ENCODE peak calls at places on chromosomes 4 and X, in five cellular contexts. O, P, L, N and F are unnamed samples.

GRCh38 chr4:121034010-121034409 is 38.3 kb downstream of the NDNF start:
- DNase-seq in N (no peak), O (no peak), P (no peak), L (no peak), F (peak)

GRCh38 chrX:118025193-118025592 is 91.4 kb downstream of the KLHL13 start:
- DNase-seq in P (no peak), O (no peak), N (no peak), L (no peak), F (no peak)

GRCh38 chrX:44299177-44299576 is 44.3 kb downstream of the EFHC2 start:
- DNase-seq in N (no peak), L (no peak), P (no peak), O (no peak), F (no peak)

GRCh38 chrX:41670108-41670507 is 18.7 kb upstream of the GPR34 start:
- DNase-seq in O (no peak), L (no peak), N (no peak), P (no peak), F (peak)

GRCh38 chr4:76374744-76375143 is 46.2 kb downstream of the CCDC158 start:
- DNase-seq in N (no peak), P (no peak), L (no peak), O (no peak), F (no peak)

GRCh38 chr4:94583938-94584641 is 132.3 kb downstream of the PDLIM5 start:
- DNase-seq in N (no peak), L (no peak), P (no peak), O (no peak), F (no peak)

GRCh38 chrX:120672389-120672788 is 42.5 kb upstream of the C1GALT1C1 start:
- DNase-seq in L (peak), O (no peak), N (peak), P (peak), F (peak)

GRCh38 chrX:120477453-120477852 is 8.4 kb upstream of the LAMP2 start:
- DNase-seq in O (no peak), L (no peak), P (no peak), N (no peak), F (no peak)

GRCh38 chrX:70452143-70452733 is 7.6 kb downstream of the DLG3 start:
- DNase-seq in O (peak), P (peak), L (peak), N (no peak), F (peak)

GRCh38 chr4:24794916-24795665 is at the start of gene SOD3:
- DNase-seq in O (peak), N (peak), L (peak), P (peak), F (peak)

GRCh38 chrX:17584248-17584681 is 153.0 kb upstream of the SCML1 start:
- DNase-seq in O (no peak), N (no peak), P (no peak), L (no peak), F (peak)

GRCh38 chrX:67114635-67115034 is 429.2 kb upstream of the AR start:
- DNase-seq in O (no peak), L (no peak), P (no peak), N (no peak), F (no peak)

GRCh38 chr4:149980941-149981340 is 97.3 kb upstream of the DCLK2 start:
- DNase-seq in L (peak), P (peak), N (no peak), O (no peak), F (peak)

GRCh38 chrX:21408324-21408723 is 34.1 kb downstream of the CNKSR2 start:
- DNase-seq in O (no peak), N (no peak), P (no peak), L (no peak), F (peak)

GRCh38 chr4:100842856-100843255 is 325.0 kb upstream of the EMCN start:
- DNase-seq in P (no peak), L (no peak), O (no peak), N (no peak), F (no peak)

GRCh38 chrX:19003756-19004155 is 19.8 kb upstream of the PHKA2 start:
- DNase-seq in L (no peak), O (no peak), N (no peak), P (no peak), F (no peak)

GRCh38 chr4:53693408-53693807 is 102.1 kb upstream of the LNX1 start:
- DNase-seq in N (no peak), P (no peak), L (no peak), O (no peak), F (no peak)

DNA sequence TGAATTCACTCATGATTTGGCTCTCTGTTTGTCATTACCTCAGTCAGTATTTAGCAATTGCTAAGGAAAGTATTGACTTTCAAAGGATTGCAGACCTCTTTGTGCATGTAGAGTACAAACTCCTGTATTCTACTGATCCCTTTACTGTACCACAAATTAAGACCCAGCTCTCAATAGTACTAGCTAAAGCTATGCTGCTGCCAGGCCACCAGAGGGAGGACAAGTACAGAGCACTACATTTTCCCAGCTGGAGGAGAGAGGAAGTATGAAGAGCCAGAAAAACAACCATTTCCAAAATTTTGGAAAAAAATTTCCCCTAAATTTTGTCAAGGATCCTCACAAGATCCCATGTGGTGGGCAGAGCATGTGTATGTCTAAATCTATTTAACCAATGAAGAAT is 175.0 kb upstream of the MTMR8 start:
- DNase-seq in O (no peak), L (no peak), P (no peak), N (no peak), F (no peak)
- TF ChIP-seq CTCF in O (no peak), L (no peak), P (no peak), N (no peak), F (no peak)

DNA sequence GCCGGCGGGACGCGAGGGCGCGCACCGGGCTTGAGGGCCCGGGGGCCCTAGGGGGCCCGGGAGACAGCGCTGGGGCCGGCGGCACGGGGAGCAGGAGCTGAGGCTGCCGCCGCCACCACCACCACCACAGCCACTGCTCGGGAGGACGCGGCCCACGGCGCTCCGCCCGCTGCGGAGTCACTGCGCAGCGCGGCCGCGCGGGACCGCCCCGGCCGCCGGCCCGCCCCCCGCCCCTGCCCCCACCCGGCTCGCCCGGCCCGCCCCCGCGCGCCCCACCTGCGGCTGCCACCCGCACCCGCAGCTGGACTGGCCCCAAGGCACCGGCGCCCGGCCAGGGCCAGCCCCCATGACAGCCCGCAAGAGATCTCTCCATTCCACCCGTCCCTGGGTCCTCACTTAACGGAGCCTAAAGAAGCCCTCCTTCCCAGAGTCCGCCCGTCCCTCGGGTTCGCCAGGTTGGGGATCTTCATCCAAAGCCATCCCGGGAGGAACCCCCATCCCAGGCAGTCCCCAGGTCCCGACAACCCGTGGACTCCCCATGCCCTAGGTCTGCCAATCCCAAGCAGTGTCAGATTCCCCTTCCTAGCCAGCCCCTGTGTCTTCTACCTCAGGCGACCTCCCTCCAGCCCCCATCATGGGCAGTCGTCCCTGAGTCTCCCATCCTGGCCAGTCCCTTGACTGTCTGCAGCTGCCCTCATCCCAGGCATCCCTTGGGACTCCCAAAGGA is 40.0 kb upstream of the IQSEC2 start:
- DNase-seq in L (no peak), P (peak), O (peak), N (no peak), F (no peak)
- H3K4me3 ChIP-seq in L (peak), P (peak), O (peak), N (peak), F (peak)

DNA sequence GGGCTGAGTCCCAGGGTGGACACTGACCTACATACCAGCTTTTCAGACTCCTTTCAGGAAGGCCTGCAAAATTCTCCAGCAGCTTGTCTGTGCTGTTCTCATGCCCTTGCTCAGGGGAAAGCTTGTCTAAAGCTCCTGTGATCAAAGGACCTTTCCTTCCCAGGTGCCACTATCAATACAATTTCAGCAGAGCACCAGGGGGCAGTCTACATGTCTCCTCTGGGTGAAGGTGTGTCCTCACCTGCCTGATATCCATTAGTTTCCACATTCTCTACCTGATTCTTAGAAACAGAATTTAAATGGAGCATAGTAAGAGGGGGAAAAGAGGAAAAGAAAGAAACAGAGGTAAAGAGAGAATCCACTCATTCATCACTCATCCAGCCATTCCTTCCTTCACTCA is 114.2 kb downstream of the PPARGC1A start:
- DNase-seq in P (no peak), N (no peak), L (no peak), O (no peak), F (no peak)
- TF ChIP-seq CTCF in P (no peak), N (no peak), L (no peak), O (no peak), F (no peak)

GRCh38 chrX:13000311-13000811 is 25.5 kb downstream of the TMSB4X start:
- DNase-seq in L (no peak), P (no peak), N (no peak), O (peak), F (no peak)

GRCh38 chrX:12999422-12999821 is 24.5 kb downstream of the TMSB4X start:
- DNase-seq in N (no peak), O (no peak), P (no peak), L (no peak), F (no peak)

GRCh38 chrX:13001097-13001496 is 26.2 kb downstream of the TMSB4X start:
- DNase-seq in L (no peak), O (no peak), P (no peak), N (no peak), F (no peak)

GRCh38 chrX:12996934-12997435 is 22.1 kb downstream of the TMSB4X start:
- DNase-seq in L (no peak), P (no peak), N (no peak), O (no peak), F (no peak)

GRCh38 chrX:12997898-12998687 is 23.2 kb downstream of the TMSB4X start:
- DNase-seq in L (no peak), N (no peak), P (no peak), O (no peak), F (no peak)
- H3K4me3 ChIP-seq in L (no peak), N (no peak), P (no peak), O (no peak), F (no peak)

GRCh38 chr4:174152717-174153466 is 130.6 kb downstream of the FBXO8 start:
- DNase-seq in L (no peak), N (no peak), P (no peak), O (no peak), F (no peak)

GRCh38 chr4:174154455-174154854 is 129.0 kb downstream of the FBXO8 start:
- DNase-seq in L (no peak), N (no peak), O (no peak), P (peak), F (peak)

GRCh38 chr4:174157106-174157607 is 126.3 kb downstream of the FBXO8 start:
- DNase-seq in P (peak), O (no peak), L (no peak), N (no peak), F (no peak)

DNA sequence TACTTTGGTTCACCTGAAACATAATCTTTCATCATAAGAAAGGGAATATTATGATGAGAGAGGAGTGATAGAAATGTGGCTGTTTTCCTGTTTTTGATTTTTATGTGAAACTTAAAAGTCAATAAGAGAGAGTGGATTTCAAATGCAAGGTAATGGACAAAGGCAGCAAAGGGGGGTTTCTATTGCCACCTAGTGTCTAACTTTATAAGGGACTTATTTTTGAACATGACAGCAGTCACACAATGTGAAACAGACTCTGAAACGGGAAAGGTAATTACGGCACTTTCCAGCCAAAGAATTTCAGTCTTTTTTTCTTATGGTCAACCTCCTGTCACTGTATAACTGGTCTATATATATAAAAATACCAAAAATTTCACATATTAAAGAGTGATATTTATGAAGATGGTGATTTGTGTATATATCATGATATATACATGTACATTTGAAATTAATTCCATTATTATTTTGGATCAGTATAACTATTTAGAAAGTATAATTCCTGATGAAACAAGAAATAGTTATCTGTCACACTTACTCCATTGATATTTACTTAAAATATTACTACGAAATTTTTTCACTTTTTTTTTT is 127.1 kb downstream of the FBXO8 start:
- DNase-seq in N (no peak), L (peak), P (peak), O (no peak), F (peak)
- TF ChIP-seq CTCF in N (peak), L (peak), P (peak), O (peak), F (peak)

GRCh38 chrX:155028192-155028591 is 1.5 kb downstream of the FUNDC2 start:
- DNase-seq in L (no peak), P (no peak), O (no peak), N (no peak), F (no peak)
- H3K4me3 ChIP-seq in L (peak), P (peak), O (peak), N (peak), F (peak)

DNA sequence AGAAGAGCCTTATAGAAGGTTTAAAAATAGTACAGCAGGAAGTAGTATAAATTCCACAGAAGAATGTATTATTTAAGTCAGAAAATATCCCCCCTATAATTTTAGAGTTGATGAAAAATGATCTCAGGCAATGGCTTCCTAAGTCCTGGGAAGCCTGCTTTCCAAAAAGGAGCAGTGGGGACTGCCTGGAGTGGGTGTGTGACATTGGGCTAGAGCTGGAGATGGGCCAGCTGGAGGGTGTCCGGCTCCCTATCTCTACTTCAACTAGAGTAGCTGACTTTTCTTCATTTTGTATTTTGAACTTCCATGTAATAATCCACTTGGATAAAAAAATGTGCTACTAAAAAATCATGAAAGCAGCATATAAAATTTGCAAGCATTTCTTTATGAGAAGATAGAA is 253.9 kb downstream of the ANK2 start:
- DNase-seq in O (no peak), P (no peak), N (no peak), L (peak), F (no peak)
- TF ChIP-seq CTCF in O (no peak), P (no peak), N (no peak), L (no peak), F (no peak)